ENCODE peak calls at places on chromosomes 11 and 22, in five cellular contexts. S is K562, X is GM12878, W is HepG2, V is SK-N-SH. P is an unnamed sample.

GRCh38 chr22:19626042-19626560 is 88.2 kb upstream of the SEPTIN5 start:
- DNase-seq in X (no peak), W (no peak), V (no peak), S (no peak), P (no peak)

GRCh38 chr11:12278766-12279671 is 98.4 kb upstream of the PARVA start:
- DNase-seq in V (no peak), X (no peak), S (no peak), W (peak; percentile 67), P (no peak)

GRCh38 chr22:41367039-41367679 is 14.6 kb upstream of the TEF start:
- DNase-seq in X (no peak), W (peak; percentile 80), S (peak; percentile 96), V (peak; percentile 91), P (peak; percentile 89)

GRCh38 chr11:2250041-2250440 is 20.3 kb downstream of the ASCL2 start:
- DNase-seq in S (no peak), X (no peak), W (no peak), V (no peak), P (no peak)

GRCh38 chr11:105489431-105489830 is 120.4 kb upstream of the GRIA4 start:
- DNase-seq in W (no peak), V (no peak), S (no peak), X (no peak), P (no peak)

GRCh38 chr22:49237703-49238102 is 590.0 kb downstream of the BRD1 start:
- DNase-seq in W (no peak), X (no peak), V (no peak), S (no peak), P (no peak)

GRCh38 chr22:19636696-19637355 is 77.5 kb upstream of the SEPTIN5 start:
- DNase-seq in V (peak; percentile 5), X (no peak), S (no peak), W (no peak), P (no peak)

GRCh38 chr22:20937031-20937793 is 20.0 kb downstream of the CRKL start:
- DNase-seq in W (no peak), X (no peak), V (no peak), S (peak; percentile 49), P (no peak)

GRCh38 chr11:33907419-33907818 is 15.5 kb upstream of the LMO2 start:
- DNase-seq in X (no peak), W (no peak), S (no peak), V (no peak), P (no peak)

GRCh38 chr11:46948378-46949131 is 12.0 kb downstream of the CSTPP1 start:
- DNase-seq in X (no peak), W (no peak), S (no peak), V (peak; percentile 20), P (no peak)

GRCh38 chr11:104853276-104853675 is 45.0 kb downstream of the CASP12 start:
- DNase-seq in S (no peak), X (no peak), V (peak; percentile 5), W (no peak), P (no peak)

GRCh38 chr11:23903044-23903704 is 593.7 kb upstream of the LUZP2 start:
- DNase-seq in V (no peak), X (no peak), S (no peak), W (peak; percentile 4), P (no peak)

GRCh38 chr11:126339073-126339865 is 16.2 kb upstream of the ST3GAL4 start:
- DNase-seq in X (no peak), W (no peak), S (no peak), V (no peak), P (no peak)

GRCh38 chr22:42317691-42318547 is 47.5 kb upstream of the TCF20 start:
- DNase-seq in X (no peak), V (peak; percentile 50), S (no peak), W (no peak), P (no peak)

GRCh38 chr22:47047321-47048122 is 285.1 kb downstream of the TBC1D22A start:
- DNase-seq in V (no peak), W (no peak), X (no peak), S (no peak), P (no peak)

GRCh38 chr22:46537221-46537945 is at the start of gene CELSR1:
- DNase-seq in V (peak; percentile 69), S (peak; percentile 66), X (no peak), W (no peak), P (peak; percentile 21)

GRCh38 chr11:1879342-1879940 is 12.3 kb downstream of the PRR33 start:
- DNase-seq in S (peak; percentile 39), W (no peak), X (no peak), V (peak; percentile 17), P (no peak)

GRCh38 chr22:37472418-37473006 is 13.7 kb downstream of the MFNG start:
- DNase-seq in V (peak; percentile 75), S (peak; percentile 56), W (peak; percentile 46), X (no peak), P (no peak)

GRCh38 chr11:79159657-79160450 is 281.0 kb downstream of the TENM4 start:
- DNase-seq in V (no peak), W (no peak), X (no peak), S (no peak), P (no peak)

GRCh38 chr11:108034952-108035351 is 26.3 kb downstream of the CUL5 start:
- DNase-seq in S (no peak), X (no peak), V (no peak), W (no peak), P (no peak)

GRCh38 chr11:16194566-16194965 is 161.8 kb downstream of the SOX6 start:
- DNase-seq in S (no peak), V (no peak), W (no peak), X (no peak), P (no peak)

GRCh38 chr22:28977050-28977449 is 84.6 kb downstream of the C22orf31 start:
- DNase-seq in S (no peak), W (no peak), X (no peak), V (no peak), P (no peak)

GRCh38 chr11:112113539-112114457 is 27.1 kb downstream of the SDHD start:
- DNase-seq in V (peak; percentile 64), X (no peak), W (peak; percentile 54), S (peak; percentile 74), P (peak; percentile 57)

GRCh38 chr11:8477151-8477550 is 116.9 kb downstream of the STK33 start:
- DNase-seq in V (no peak), W (no peak), S (no peak), X (no peak), P (no peak)

GRCh38 chr11:130145975-130146776 is 13.4 kb upstream of the ST14 start:
- DNase-seq in X (no peak), S (no peak), V (no peak), W (peak; percentile 65), P (no peak)

GRCh38 chr22:38034278-38034882 is 22.8 kb upstream of the PICK1 start:
- DNase-seq in X (peak; percentile 15), S (peak; percentile 81), V (peak; percentile 42), W (peak; percentile 50), P (peak; percentile 74)

GRCh38 chr11:20308601-20309000 is 54.9 kb upstream of the HTATIP2 start:
- DNase-seq in V (no peak), S (no peak), W (no peak), X (no peak), P (no peak)

GRCh38 chr11:70544067-70544773 is 145.9 kb downstream of the CTTN start:
- DNase-seq in S (no peak), V (no peak), X (no peak), W (no peak), P (no peak)

GRCh38 chr11:95912902-95913560 is 10.9 kb downstream of the MTMR2 start:
- DNase-seq in S (no peak), V (no peak), X (no peak), W (no peak), P (no peak)

GRCh38 chr11:119722281-119722794 is 6.7 kb downstream of the NECTIN1 start:
- DNase-seq in S (no peak), W (no peak), V (no peak), X (peak; percentile 17), P (no peak)

GRCh38 chr11:59145534-59145933 is 2.9 kb downstream of the FAM111A start:
- DNase-seq in V (no peak), S (no peak), W (no peak), X (no peak), P (peak; percentile 68)

GRCh38 chr11:103800406-103801114 is 235.9 kb upstream of the DDI1 start:
- DNase-seq in X (no peak), V (no peak), W (no peak), S (no peak), P (no peak)

GRCh38 chr11:44946268-44946667 is 4.4 kb downstream of the TP53I11 start:
- DNase-seq in V (no peak), X (no peak), S (no peak), W (no peak), P (no peak)
- H3K4me3 ChIP-seq in V (no peak overlapping the region), X (no peak overlapping the region), S (no peak overlapping the region), W (no peak overlapping the region), P (no peak overlapping the region)

GRCh38 chr11:121463689-121464335 is 11.0 kb upstream of the SORL1-AS1 start:
- DNase-seq in S (no peak), X (no peak), V (no peak), W (no peak), P (no peak)

GRCh38 chr11:121464352-121464946 is 11.7 kb upstream of the SORL1-AS1 start:
- DNase-seq in X (no peak), W (peak; percentile 15), S (no peak), V (peak; percentile 78), P (no peak)

GRCh38 chr11:121465709-121466062 is 12.9 kb upstream of the SORL1-AS1 start:
- DNase-seq in X (no peak), V (no peak), W (no peak), S (no peak), P (no peak)

GRCh38 chr11:121467965-121468364 is 15.2 kb upstream of the SORL1-AS1 start:
- DNase-seq in W (no peak), S (no peak), V (no peak), X (peak; percentile 90), P (no peak)

DNA sequence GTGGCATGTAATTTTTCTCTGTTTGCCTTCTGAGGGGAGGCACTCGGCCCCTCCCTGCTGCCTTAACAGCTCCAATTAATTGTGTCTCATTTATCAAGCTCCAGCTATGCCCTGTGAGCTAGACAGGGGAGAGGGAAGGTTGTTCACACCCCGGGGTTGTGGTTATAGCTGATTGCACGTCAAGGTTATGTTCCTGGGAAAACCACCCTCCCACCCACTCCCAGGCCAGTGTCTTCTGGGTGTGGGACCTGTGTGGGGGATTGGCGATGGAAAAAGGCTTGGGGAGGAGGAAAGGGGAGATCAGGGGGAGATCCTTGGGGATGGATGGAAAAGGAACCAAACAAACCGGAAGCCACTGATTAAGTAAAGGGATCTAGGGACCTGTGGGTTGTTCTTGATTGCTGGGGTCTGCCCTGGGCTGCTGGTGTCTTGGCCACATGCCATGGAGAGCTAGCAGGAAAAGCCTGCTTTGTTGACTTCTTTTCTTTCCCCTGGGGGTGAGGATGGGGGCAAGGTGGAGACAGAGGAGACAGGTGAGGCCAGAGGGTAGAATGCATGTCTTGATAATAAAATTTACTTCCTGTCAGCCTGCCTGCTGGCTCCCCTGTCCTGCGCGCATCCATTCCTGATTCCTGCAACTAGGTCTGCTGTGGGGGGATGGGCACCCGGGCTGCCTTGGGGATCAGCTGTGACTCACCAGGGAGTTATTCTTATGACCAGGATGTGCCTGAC is 13.5 kb upstream of the SORL1-AS1 start:
- DNase-seq in W (peak; percentile 76), S (peak; percentile 16), X (no peak), V (peak; percentile 79), P (no peak)
- TF ChIP-seq GABPA in W (no peak), S (no peak), X (no peak), V (no peak), P (no peak)

GRCh38 chr11:27698872-27699241 is 1.4 kb downstream of the BDNF start:
- DNase-seq in S (peak; percentile 83), V (peak; percentile 90), X (peak; percentile 23), W (peak; percentile 43), P (peak; percentile 65)
- TF ChIP-seq REST in S (no peak), V (no peak), X (no peak), W (no peak), P (no peak)

GRCh38 chr11:44927174-44927661 is 23.5 kb downstream of the TP53I11 start:
- DNase-seq in S (peak; percentile 82), V (peak; percentile 82), X (no peak), W (peak; percentile 43), P (no peak)
- H3K4me3 ChIP-seq in S (no peak overlapping the region), V (peak overlapping the region; percentile 21), X (no peak overlapping the region), W (no peak overlapping the region), P (no peak overlapping the region)